ENCODE peak calls at places on chromosomes 12 and 14, in seven cellular contexts. C is ovary, K is A549, M is spleen, Q is tibial nerve, R is breast epithelium, E is transverse colon. I is an unnamed sample.

GRCh38 chr14:76497550-76498484 is 121.9 kb downstream of the ESRRB start:
- DNase-seq in C (no peak), K (peak), M (peak), Q (no peak), R (no peak), E (no peak), I (peak)

GRCh38 chr12:108004368-108004767 is 124.7 kb upstream of the WSCD2 start:
- DNase-seq in C (no peak), K (no peak), M (no peak), Q (no peak), R (no peak), E (no peak), I (no peak)

GRCh38 chr12:5520831-5521230 is 88.9 kb downstream of the NTF3 start:
- DNase-seq in C (no peak), K (no peak), M (no peak), Q (no peak), R (no peak), E (no peak), I (no peak)

GRCh38 chr14:31998220-31998559 is 78.9 kb upstream of the ARHGAP5 start:
- DNase-seq in C (no peak), K (no peak), M (no peak), Q (no peak), R (no peak), E (no peak), I (no peak)

GRCh38 chr12:85711735-85712390 is 124.3 kb downstream of the RASSF9 start:
- DNase-seq in C (no peak), K (no peak), M (no peak), Q (peak), R (no peak), E (no peak), I (no peak)

GRCh38 chr12:42921741-42922511 is 332.4 kb upstream of the PRICKLE1 start:
- DNase-seq in C (no peak), K (peak), M (no peak), Q (no peak), R (no peak), E (no peak), I (no peak)

GRCh38 chr12:107372229-107372658 is 278.9 kb upstream of the CRY1 start:
- DNase-seq in C (no peak), K (no peak), M (no peak), Q (peak), R (no peak), E (no peak), I (no peak)

GRCh38 chr14:59275668-59276067 is 87.2 kb downstream of the DAAM1 start:
- DNase-seq in C (no peak), K (peak), M (no peak), Q (no peak), R (no peak), E (no peak), I (no peak)

GRCh38 chr14:99537399-99537798 is 56.2 kb downstream of the CCNK start:
- DNase-seq in C (peak), K (peak), M (no peak), Q (no peak), R (no peak), E (peak), I (no peak)

GRCh38 chr14:34038358-34039057 is 87.6 kb upstream of the EGLN3 start:
- DNase-seq in C (no peak), K (no peak), M (no peak), Q (no peak), R (no peak), E (no peak), I (no peak)

GRCh38 chr14:50338547-50338946 is 26.4 kb downstream of the DMAC2L start:
- DNase-seq in C (no peak), K (no peak), M (no peak), Q (no peak), R (no peak), E (no peak), I (no peak)

GRCh38 chr14:75915063-75915462 is 66.7 kb downstream of the TGFB3 start:
- DNase-seq in C (no peak), K (no peak), M (no peak), Q (no peak), R (no peak), E (no peak), I (no peak)

GRCh38 chr14:77069551-77069950 is 28.5 kb upstream of the CIPC start:
- DNase-seq in C (no peak), K (no peak), M (no peak), Q (no peak), R (no peak), E (no peak), I (no peak)

GRCh38 chr14:63852817-63853730 is at the start of gene SYNE2:
- DNase-seq in C (peak), K (peak), M (peak), Q (peak), R (peak), E (peak), I (peak)

GRCh38 chr12:124489220-124489619 is 78.2 kb downstream of the NCOR2 start:
- DNase-seq in C (no peak), K (no peak), M (no peak), Q (no peak), R (no peak), E (no peak), I (peak)

GRCh38 chr12:64616221-64616620 is 5.9 kb downstream of the RASSF3 start:
- DNase-seq in C (no peak), K (no peak), M (no peak), Q (no peak), R (no peak), E (no peak), I (no peak)

GRCh38 chr12:57521475-57522018 is 1.1 kb upstream of the MBD6 start:
- DNase-seq in C (peak), K (peak), M (peak), Q (peak), R (no peak), E (peak), I (peak)

GRCh38 chr12:7131502-7131866 is 1.3 kb downstream of the CLSTN3 start:
- DNase-seq in C (no peak), K (no peak), M (no peak), Q (no peak), R (no peak), E (no peak), I (no peak)

DNA sequence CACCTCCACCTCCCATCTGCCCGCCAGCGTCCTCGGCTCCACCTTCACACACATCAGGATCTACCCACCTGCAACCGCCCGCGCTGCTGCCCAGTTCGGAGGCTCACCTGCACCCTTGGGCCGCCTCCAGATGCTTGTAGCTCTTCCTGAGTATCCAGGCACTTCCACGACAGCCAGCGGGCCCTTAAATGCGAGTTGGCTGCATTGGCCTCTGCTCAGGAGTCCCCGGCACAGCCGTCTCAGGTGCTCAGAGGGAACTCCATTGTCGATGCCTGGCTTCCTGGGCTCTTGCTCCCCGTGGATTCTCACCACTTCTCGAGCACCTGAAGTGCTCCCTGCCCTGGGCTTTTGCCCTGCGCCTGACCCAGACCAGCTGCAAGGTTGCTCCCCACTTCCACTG is 21.9 kb upstream of the CDCA4 start:
- DNase-seq in C (no peak), K (no peak), M (peak), Q (no peak), R (no peak), E (no peak), I (no peak)
- TF ChIP-seq POLR2A in C (no peak), K (no peak), M (no peak), Q (no peak), R (no peak), E (no peak), I (no peak)

GRCh38 chr12:91327136-91327535 is 144.5 kb upstream of the DCN start:
- DNase-seq in C (no peak), K (no peak), M (no peak), Q (no peak), R (no peak), E (no peak), I (no peak)
- H3K27ac ChIP-seq in C (peak), K (no peak), M (no peak), Q (no peak), R (peak), E (peak), I (no peak)

GRCh38 chr12:53677612-53678133 is 1.8 kb upstream of the ATP5MC2 start:
- DNase-seq in C (no peak), K (no peak), M (no peak), Q (no peak), R (no peak), E (no peak), I (no peak)
- H3K4me3 ChIP-seq in C (peak), K (no peak), M (no peak), Q (peak), R (peak), E (peak), I (no peak)

GRCh38 chr12:101596172-101596571 is 1.4 kb downstream of the MYBPC1 start:
- DNase-seq in C (no peak), K (no peak), M (no peak), Q (no peak), R (no peak), E (no peak), I (no peak)

GRCh38 chr12:101592448-101592847 is 2.3 kb upstream of the MYBPC1 start:
- DNase-seq in C (no peak), K (no peak), M (no peak), Q (no peak), R (no peak), E (no peak), I (no peak)

GRCh38 chr12:101597164-101597563 is 2.4 kb downstream of the MYBPC1 start:
- DNase-seq in C (no peak), K (no peak), M (no peak), Q (no peak), R (no peak), E (no peak), I (no peak)

GRCh38 chr12:101592931-101593330 is 1.8 kb upstream of the MYBPC1 start:
- DNase-seq in C (no peak), K (no peak), M (no peak), Q (no peak), R (no peak), E (no peak), I (no peak)

DNA sequence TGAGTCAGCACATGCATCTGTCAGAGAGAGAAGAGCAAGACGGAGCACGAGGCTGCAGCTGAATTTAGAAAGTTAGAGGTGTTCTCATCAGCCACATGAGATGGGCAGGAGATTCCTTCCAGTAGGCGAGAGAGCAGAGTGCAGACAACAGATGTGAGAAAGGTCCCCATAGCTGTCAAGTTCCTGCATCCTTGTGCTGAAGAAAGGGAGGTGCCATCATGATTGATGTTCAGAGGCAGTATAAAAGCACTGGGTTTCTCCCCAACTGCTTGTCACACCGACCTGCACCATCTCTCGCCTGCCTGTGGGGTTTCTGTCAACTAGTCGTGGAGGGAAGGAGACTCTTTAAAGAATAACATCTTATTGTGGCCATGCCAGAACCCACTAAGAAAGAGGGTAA is at the start of gene MYBPC1:
- DNase-seq in C (no peak), K (no peak), M (no peak), Q (no peak), R (no peak), E (no peak), I (no peak)
- TF ChIP-seq POLR2A in C (no peak), K (no peak), M (no peak), Q (no peak), R (no peak), E (no peak), I (no peak)

GRCh38 chr12:52426034-52426433 is 8.1 kb downstream of the KRT75 start:
- DNase-seq in C (no peak), K (no peak), M (no peak), Q (no peak), R (no peak), E (no peak), I (no peak)

GRCh38 chr12:52427083-52427482 is 7.1 kb downstream of the KRT75 start:
- DNase-seq in C (no peak), K (no peak), M (no peak), Q (no peak), R (no peak), E (no peak), I (no peak)

GRCh38 chr12:52423661-52424503 is 10.3 kb downstream of the KRT75 start:
- DNase-seq in C (no peak), K (no peak), M (peak), Q (no peak), R (no peak), E (no peak), I (no peak)

GRCh38 chr12:52423035-52423434 is 11.1 kb downstream of the KRT75 start:
- DNase-seq in C (no peak), K (no peak), M (no peak), Q (no peak), R (no peak), E (no peak), I (no peak)

DNA sequence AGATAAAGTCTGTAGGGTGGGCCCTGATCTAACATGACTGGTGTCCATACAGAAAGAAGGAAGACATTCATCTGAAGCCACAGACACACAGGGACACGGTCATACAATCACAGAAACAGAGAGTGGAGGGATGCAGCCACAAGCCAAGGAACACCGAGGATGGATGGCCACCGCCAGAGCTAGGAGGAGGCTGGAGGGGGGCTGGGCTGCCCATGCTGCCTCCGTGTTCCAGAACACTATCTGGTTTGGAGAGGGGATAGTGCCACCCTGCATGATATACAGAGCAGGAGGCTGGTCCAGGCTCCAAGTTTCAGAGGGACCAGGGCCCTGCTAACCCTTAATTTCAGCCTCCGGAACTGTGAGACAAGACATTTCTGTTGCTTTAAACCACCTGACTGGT is 8.7 kb downstream of the KRT75 start:
- DNase-seq in C (no peak), K (no peak), M (peak), Q (no peak), R (no peak), E (no peak), I (no peak)
- H3K27ac ChIP-seq in C (no peak), K (no peak), M (no peak), Q (no peak), R (no peak), E (no peak), I (no peak)

DNA sequence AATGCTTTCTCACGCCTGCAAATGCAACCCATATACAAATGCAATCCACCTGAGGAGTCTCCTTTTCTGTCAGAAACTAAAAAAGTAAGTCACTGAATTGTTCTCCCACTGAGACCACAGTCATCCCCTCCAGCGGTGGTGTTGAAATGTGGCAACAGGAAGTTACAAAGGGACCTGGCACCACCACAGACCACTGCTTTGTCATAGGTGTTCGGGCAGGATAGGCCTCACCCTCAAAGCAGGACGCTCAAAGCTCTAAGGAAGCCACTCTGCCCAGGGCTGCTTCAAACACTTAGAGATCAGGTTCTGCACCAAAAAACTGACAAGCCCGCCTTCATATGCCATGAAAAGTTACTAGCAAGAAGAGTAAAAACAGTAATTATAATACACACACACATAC is 11.3 kb downstream of the PHLDA1 start:
- DNase-seq in C (no peak), K (peak), M (peak), Q (no peak), R (peak), E (peak), I (no peak)
- H3K4me3 ChIP-seq in C (no peak), K (no peak), M (no peak), Q (no peak), R (no peak), E (no peak), I (no peak)

GRCh38 chr12:122162976-122163375 is 11.0 kb downstream of the IL31 start:
- DNase-seq in C (no peak), K (no peak), M (no peak), Q (no peak), R (no peak), E (no peak), I (no peak)
- TF ChIP-seq POLR2A in C (no peak), K (no peak), M (no peak), Q (no peak), R (no peak), E (no peak), I (no peak)

GRCh38 chr14:103512701-103513611 is 9.7 kb downstream of the CKB start:
- DNase-seq in C (peak), K (no peak), M (peak), Q (no peak), R (peak), E (peak), I (no peak)
- H3K27ac ChIP-seq in C (peak), K (no peak), M (peak), Q (peak), R (peak), E (peak), I (no peak)

GRCh38 chr14:55873229-55873628 is 245.0 kb upstream of the PELI2 start:
- DNase-seq in C (no peak), K (no peak), M (no peak), Q (no peak), R (no peak), E (no peak), I (no peak)

GRCh38 chr14:55877942-55878341 is 240.3 kb upstream of the PELI2 start:
- DNase-seq in C (no peak), K (no peak), M (no peak), Q (no peak), R (no peak), E (no peak), I (no peak)

GRCh38 chr14:55869397-55870049 is 248.7 kb upstream of the PELI2 start:
- DNase-seq in C (no peak), K (no peak), M (no peak), Q (no peak), R (no peak), E (no peak), I (no peak)

DNA sequence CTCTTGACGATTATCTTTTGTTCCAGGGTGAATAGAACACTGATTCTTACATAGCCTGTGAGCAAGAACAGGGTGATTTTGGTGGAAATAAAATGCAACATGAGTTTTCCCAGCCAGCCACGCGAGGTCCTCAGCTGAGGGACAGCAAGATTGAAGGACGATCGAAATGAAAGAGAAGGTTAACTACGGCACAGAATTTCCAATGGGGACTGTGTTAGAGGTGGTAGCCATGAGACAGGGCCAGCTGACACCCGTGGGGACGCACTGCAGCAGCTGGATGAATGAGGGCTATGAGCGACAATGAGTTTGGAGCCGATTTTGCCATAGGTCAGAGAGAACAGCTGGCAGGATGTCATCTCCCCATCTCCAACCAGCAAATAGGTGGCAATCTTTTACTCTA is 243.4 kb upstream of the PELI2 start:
- DNase-seq in C (no peak), K (no peak), M (no peak), Q (no peak), R (no peak), E (no peak), I (no peak)
- H3K4me3 ChIP-seq in C (no peak), K (no peak), M (no peak), Q (peak), R (no peak), E (no peak), I (no peak)

GRCh38 chr14:21201732-21202462 is 46.0 kb upstream of the OR5AU1 start:
- DNase-seq in C (no peak), K (no peak), M (no peak), Q (no peak), R (no peak), E (no peak), I (no peak)
- TF ChIP-seq POLR2A in C (no peak), K (no peak), M (no peak), Q (no peak), R (no peak), E (no peak), I (no peak)